ENCODE peak calls at places on chromosomes 7 and 10, in four cellular contexts. R is K562, P is WTC11, E is HepG2. S is an unnamed sample.

GRCh38 chr10:110643670-110644597 is at the start of gene RBM20:
- DNase-seq in R (peak; percentile 59), P (peak; percentile 55), E (no peak), S (peak; percentile 63)

GRCh38 chr7:44388089-44388970 is 62.9 kb upstream of the CAMK2B start:
- DNase-seq in R (no peak), P (no peak), E (no peak), S (no peak)

GRCh38 chr10:105793071-105793470 is 1152.0 kb downstream of the SORCS3 start:
- DNase-seq in R (no peak), P (no peak), E (no peak), S (no peak)

GRCh38 chr10:75379234-75379724 is 22.3 kb downstream of the ZNF503 start:
- DNase-seq in R (no peak), P (no peak), E (no peak), S (peak; percentile 68)

GRCh38 chr7:7895004-7895650 is 73.5 kb upstream of the GLCCI1 start:
- DNase-seq in R (no peak), P (no peak), E (no peak), S (no peak)

GRCh38 chr10:11160982-11161554 is 143.4 kb downstream of the CELF2 start:
- DNase-seq in R (no peak), P (no peak), E (no peak), S (no peak)

GRCh38 chr10:28177944-28178637 is 124.8 kb downstream of the MPP7 start:
- DNase-seq in R (no peak), P (no peak), E (no peak), S (no peak)

GRCh38 chr7:101532000-101532399 is 97.1 kb downstream of the MYL10 start:
- DNase-seq in R (no peak), P (no peak), E (no peak), S (peak; percentile 32)

GRCh38 chr10:784377-784758 is 94.9 kb upstream of the DIP2C start:
- DNase-seq in R (no peak), P (peak; percentile 46), E (no peak), S (peak; percentile 53)

GRCh38 chr7:69967152-69967591 is 368.9 kb downstream of the AUTS2 start:
- DNase-seq in R (no peak), P (no peak), E (no peak), S (no peak)

GRCh38 chr7:155665957-155666287 is 21.5 kb downstream of the RBM33 start:
- DNase-seq in R (no peak), P (no peak), E (no peak), S (no peak)

GRCh38 chr7:87567052-87567451 is 33.6 kb downstream of the ABCB1 start:
- DNase-seq in R (no peak), P (no peak), E (no peak), S (no peak)

GRCh38 chr10:32015386-32015785 is 40.8 kb downstream of the KIF5B start:
- DNase-seq in R (no peak), P (no peak), E (no peak), S (no peak)

GRCh38 chr7:45187089-45187945 is 29.7 kb downstream of the RAMP3 start:
- DNase-seq in R (peak; percentile 5), P (no peak), E (no peak), S (no peak)

GRCh38 chr7:34225193-34225592 is 319.9 kb downstream of the BMPER start:
- DNase-seq in R (no peak), P (no peak), E (no peak), S (no peak)

GRCh38 chr7:143023047-143023446 is 3.9 kb downstream of the OR9A2 start:
- DNase-seq in R (no peak), P (no peak), E (no peak), S (no peak)

GRCh38 chr10:34824870-34825269 is 9.8 kb upstream of the PARD3 start:
- DNase-seq in R (no peak), P (peak; percentile 38), E (no peak), S (no peak)

GRCh38 chr7:37284805-37285211 is 163.9 kb downstream of the ELMO1 start:
- DNase-seq in R (peak; percentile 41), P (peak; percentile 80), E (peak; percentile 16), S (peak; percentile 70)

GRCh38 chr10:95188593-95188992 is 5.4 kb upstream of the ACSM6 start:
- DNase-seq in R (no peak), P (no peak), E (peak; percentile 32), S (no peak)

GRCh38 chr7:135320277-135320676 is 86.6 kb downstream of the STRA8 start:
- DNase-seq in R (no peak), P (no peak), E (no peak), S (no peak)

GRCh38 chr10:72265508-72265907 is 8.2 kb upstream of the DDIT4 start:
- DNase-seq in R (no peak), P (no peak), E (no peak), S (no peak)

DNA sequence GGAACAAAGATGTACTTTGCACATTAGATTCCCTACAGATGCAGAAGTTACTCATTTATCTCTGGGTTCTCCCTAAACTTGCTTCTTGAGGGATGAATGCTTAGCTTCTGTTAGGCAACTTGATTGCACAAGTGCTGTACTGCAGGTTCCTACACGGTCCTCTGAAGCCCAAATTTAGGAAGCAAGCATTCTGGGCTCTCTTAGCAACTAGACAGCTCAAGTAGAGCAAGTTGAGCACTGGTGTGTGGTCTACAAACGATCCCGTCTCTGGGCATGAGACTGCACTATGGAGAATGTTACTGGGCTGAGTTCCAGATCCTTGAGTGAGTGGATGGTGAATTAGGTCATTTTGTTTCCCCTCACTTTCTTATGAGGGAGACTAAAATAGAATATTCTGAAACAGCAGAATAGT is 14.3 kb downstream of the SEMA3D start:
- DNase-seq in R (no peak), P (no peak), E (no peak), S (no peak)
- TF ChIP-seq ELF4 in R (no peak), P (no peak), E (no peak), S (no peak)

GRCh38 chr10:15440204-15440711 is 69.2 kb upstream of the FAM171A1 start:
- DNase-seq in R (peak; percentile 53), P (no peak), E (no peak), S (no peak)
- TF ChIP-seq ELF4 in R (no peak), P (no peak), E (no peak), S (no peak)

DNA sequence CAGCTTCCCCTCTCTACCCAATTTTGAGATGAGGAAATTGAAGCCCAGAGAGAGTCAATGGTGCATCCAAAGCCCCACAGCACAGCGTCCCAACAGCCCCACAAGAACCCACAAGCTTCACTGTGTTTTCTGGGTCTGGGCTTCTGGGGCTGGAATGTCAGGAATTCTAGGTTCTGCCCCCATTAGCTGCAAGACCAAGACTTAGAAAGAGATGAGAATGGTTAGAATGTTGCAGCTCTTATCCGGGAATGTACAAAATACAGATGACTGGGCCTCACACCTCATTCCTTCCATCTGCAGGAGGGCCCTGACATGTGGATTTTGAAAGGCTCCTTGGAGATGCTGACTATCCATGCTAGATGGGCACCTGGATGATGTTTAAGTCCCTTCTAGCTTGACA is 6.0 kb upstream of the SGPL1 start:
- DNase-seq in R (no peak), P (no peak), E (no peak), S (no peak)
- TF ChIP-seq ELF4 in R (no peak), P (no peak), E (no peak), S (no peak)

GRCh38 chr7:56092789-56093531 is at the start of gene PHKG1:
- DNase-seq in R (peak; percentile 67), P (peak; percentile 36), E (peak; percentile 33), S (peak; percentile 60)

GRCh38 chr7:56087445-56087844 is 5.3 kb downstream of the PHKG1 start:
- DNase-seq in R (no peak), P (no peak), E (no peak), S (no peak)

GRCh38 chr7:56086761-56087160 is 6.0 kb downstream of the PHKG1 start:
- DNase-seq in R (no peak), P (no peak), E (no peak), S (no peak)

GRCh38 chr7:56091591-56091990 is 1.2 kb downstream of the PHKG1 start:
- DNase-seq in R (no peak), P (no peak), E (no peak), S (no peak)
- TF ChIP-seq ELF4 in R (no peak), P (no peak), E (no peak), S (no peak)

GRCh38 chr7:98285132-98286092 is 3.9 kb downstream of the BRI3 start:
- DNase-seq in R (no peak), P (no peak), E (no peak), S (no peak)

GRCh38 chr7:98284335-98285036 is 3.0 kb downstream of the BRI3 start:
- DNase-seq in R (no peak), P (no peak), E (peak; percentile 51), S (no peak)

GRCh38 chr7:98283127-98283886 is 1.8 kb downstream of the BRI3 start:
- DNase-seq in R (no peak), P (no peak), E (no peak), S (no peak)

GRCh38 chr7:98282727-98283126 is 1.2 kb downstream of the BRI3 start:
- DNase-seq in R (no peak), P (no peak), E (no peak), S (no peak)

GRCh38 chr7:98283887-98284222 is 2.4 kb downstream of the BRI3 start:
- DNase-seq in R (no peak), P (no peak), E (no peak), S (no peak)
- TF ChIP-seq ELF4 in R (no peak), P (no peak), E (no peak), S (no peak)

DNA sequence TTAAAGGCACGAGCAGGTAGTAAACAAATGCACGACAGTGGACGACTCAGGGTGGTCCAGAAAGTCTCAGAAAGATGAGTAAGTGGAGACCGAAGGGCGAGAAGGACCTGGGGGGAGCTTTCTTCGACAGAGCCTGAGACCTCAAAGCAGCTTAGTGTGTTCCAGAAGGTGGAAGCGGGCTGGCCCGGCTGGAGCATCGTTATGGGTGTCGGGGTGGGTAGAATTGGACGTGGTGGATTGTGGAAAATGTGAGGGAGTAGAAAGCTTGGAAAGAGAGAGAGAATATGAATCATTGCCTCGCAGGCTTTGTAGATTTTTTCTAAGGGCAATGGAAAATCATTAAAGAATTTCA is 631 bp downstream of the MCM10 start:
- DNase-seq in R (peak; percentile 24), P (no peak), E (no peak), S (peak; percentile 13)
- TF ChIP-seq ELF4 in R (no peak), P (no peak), E (no peak), S (no peak)

GRCh38 chr7:38798552-38799267 is 110.3 kb downstream of the VPS41 start:
- DNase-seq in R (no peak), P (peak; percentile 70), E (no peak), S (no peak)

GRCh38 chr7:38801786-38802185 is 107.2 kb downstream of the VPS41 start:
- DNase-seq in R (no peak), P (no peak), E (no peak), S (no peak)

GRCh38 chr7:38795596-38795995 is 113.4 kb downstream of the VPS41 start:
- DNase-seq in R (no peak), P (no peak), E (no peak), S (no peak)

GRCh38 chr7:38796636-38797501 is 112.1 kb downstream of the VPS41 start:
- DNase-seq in R (peak; percentile 25), P (peak; percentile 45), E (peak; percentile 46), S (peak; percentile 49)
- TF ChIP-seq ELF4 in R (no peak), P (no peak), E (no peak), S (no peak)

GRCh38 chr10:59709472-59710125 is at the start of gene SLC16A9:
- DNase-seq in R (peak; percentile 66), P (peak; percentile 79), E (peak; percentile 12), S (peak; percentile 71)
- TF ChIP-seq ELF4 in R (no peak), P (no peak), E (no peak), S (no peak)